ENCODE peak calls at places on chromosomes 4 and X, in ten cellular contexts. O is NCI-H1092; G is stimulated activated CD4-positive, alpha-beta T cell treated with anti-CD3 and anti-CD28 coated beads, Interleukin-2, amount 100 ng/mL, for 4 hours; I is nephron progenitor cell; M is CD4-positive, alpha-beta memory T cell; Z is EH; N is stimulated activated CD8-positive, alpha-beta memory T cell treated with anti-CD3 and anti-CD28 coated beads, Interleukin-15, amount 100 ng/mL, for 4 hours; S is right cardiac atrium; A is HT-29; V is activated T-cell treated with anti-CD3 and anti-CD28 coated beads, Interleukin-2, amount 50 U/mL, for 72 hours. K is an unnamed sample.

GRCh38 chr4:115370012-115370411 is 256.6 kb upstream of the NDST4 start:
- DNase-seq in M (no peak), N (no peak), Z (no peak), S (no peak), V (no peak), G (no peak), O (no peak), A (no peak), I (no peak), K (no peak)

GRCh38 chrX:9273744-9274143 is 191.1 kb upstream of the TBL1X start:
- DNase-seq in S (no peak), N (no peak), G (no peak), A (no peak), V (no peak), M (no peak), O (no peak), Z (no peak), I (no peak), K (no peak)

GRCh38 chr4:122412547-122412946 is 33.7 kb downstream of the ADAD1 start:
- DNase-seq in I (no peak), Z (no peak), N (no peak), G (no peak), A (no peak), M (no peak), O (no peak), V (no peak), S (no peak), K (no peak)

GRCh38 chr4:109648266-109648996 is 54.8 kb downstream of the CASP6 start:
- DNase-seq in Z (no peak), I (no peak), N (no peak), M (peak; percentile 84), O (no peak), V (no peak), G (no peak), A (no peak), S (no peak), K (no peak)

GRCh38 chr4:55184600-55185523 is 59.5 kb upstream of the KDR start:
- DNase-seq in I (no peak), S (no peak), N (no peak), A (peak; percentile 83), Z (peak; percentile 59), O (no peak), M (peak; percentile 17), G (no peak), V (peak; percentile 19), K (no peak)

GRCh38 chr4:94870151-94870550 is 112.4 kb downstream of the BMPR1B start:
- DNase-seq in I (no peak), Z (no peak), N (no peak), G (no peak), A (no peak), V (no peak), O (no peak), S (no peak), M (no peak), K (no peak)

GRCh38 chrX:138946941-138947340 is 235.4 kb upstream of the FGF13 start:
- DNase-seq in O (no peak), N (no peak), A (no peak), M (no peak), Z (no peak), G (no peak), S (no peak), I (no peak), V (no peak), K (no peak)

GRCh38 chr4:99668472-99668871 is 10.8 kb upstream of the C4orf54 start:
- DNase-seq in V (no peak), Z (no peak), A (no peak), O (no peak), N (no peak), G (no peak), S (peak; percentile 73), M (no peak), I (no peak), K (no peak)

GRCh38 chr4:2480649-2481048 is 11.7 kb downstream of the RNF4 start:
- DNase-seq in M (no peak), A (no peak), G (no peak), V (no peak), N (no peak), S (no peak), I (no peak), O (no peak), Z (no peak), K (no peak)

GRCh38 chr4:169443748-169444147 is 168.6 kb downstream of the NEK1 start:
- DNase-seq in A (no peak), I (no peak), M (no peak), Z (no peak), V (no peak), N (no peak), G (no peak), O (no peak), S (no peak), K (no peak)

GRCh38 chrX:77422886-77423648 is 24.1 kb upstream of the FGF16 start:
- DNase-seq in G (no peak), O (no peak), I (no peak), N (no peak), A (no peak), S (no peak), V (no peak), M (no peak), Z (no peak), K (no peak)